ENCODE peak calls at places on chromosomes 11 and 22, in six cellular contexts. Q is IMR-90, S is spleen, X is thyroid gland, F is gastrocnemius medialis, Z is adrenal gland. O is an unnamed sample. For H3K4me1, the result is how much of the 10 kb centered on the place peaks cover.

GRCh38 chr11:117045956-117046355 is 52.3 kb downstream of the SIK3 start:
- DNase-seq in Q (no peak), S (no peak), X (no peak), F (no peak), Z (no peak), O (no peak)

GRCh38 chr11:134574425-134574824 is 162.4 kb upstream of the B3GAT1 start:
- DNase-seq in Q (no peak), S (peak), X (no peak), F (no peak), Z (no peak), O (no peak)

GRCh38 chr22:25334091-25334490 is 114.7 kb downstream of the CRYBB2 start:
- DNase-seq in Q (peak), S (no peak), X (no peak), F (no peak), Z (peak), O (no peak)

GRCh38 chr22:38455530-38456271 is 702 bp upstream of the KCNJ4 start:
- DNase-seq in Q (peak), S (no peak), X (peak), F (no peak), Z (no peak), O (no peak)

GRCh38 chr22:50520826-50521453 is 4.5 kb downstream of the SCO2 start:
- DNase-seq in Q (no peak), S (no peak), X (no peak), F (no peak), Z (no peak), O (no peak)

GRCh38 chr11:19453893-19454292 is 213.1 kb upstream of the E2F8 start:
- DNase-seq in Q (peak), S (no peak), X (no peak), F (no peak), Z (peak), O (no peak)

GRCh38 chr22:49967333-49968241 is 7.0 kb downstream of the PIM3 start:
- DNase-seq in Q (no peak), S (peak), X (peak), F (peak), Z (peak), O (peak)

GRCh38 chr11:57637626-57638004 is 12.1 kb downstream of the YPEL4 start:
- DNase-seq in Q (no peak), S (no peak), X (no peak), F (no peak), Z (no peak), O (peak)

GRCh38 chr11:65822760-65823528 is 10.8 kb upstream of the SNX32 start:
- DNase-seq in Q (no peak), S (no peak), X (no peak), F (no peak), Z (no peak), O (no peak)

GRCh38 chr11:114243461-114244372 is 52.5 kb upstream of the NNMT start:
- DNase-seq in Q (no peak), S (no peak), X (no peak), F (peak), Z (no peak), O (no peak)

GRCh38 chr11:74464746-74465145 is 2.6 kb downstream of the KCNE3 start:
- DNase-seq in Q (no peak), S (no peak), X (no peak), F (no peak), Z (no peak), O (no peak)

GRCh38 chr11:110147965-110148709 is 54.9 kb downstream of the ZC3H12C start:
- DNase-seq in Q (peak), S (no peak), X (no peak), F (no peak), Z (no peak), O (no peak)

GRCh38 chr22:24706050-24706449 is 68.5 kb downstream of the PIWIL3 start:
- DNase-seq in Q (no peak), S (no peak), X (no peak), F (no peak), Z (no peak), O (no peak)

GRCh38 chr11:83736689-83737088 is 450.5 kb upstream of the CCDC90B start:
- DNase-seq in Q (no peak), S (no peak), X (no peak), F (no peak), Z (no peak), O (no peak)

GRCh38 chr11:91820709-91821108 is 403.9 kb upstream of the FAT3 start:
- DNase-seq in Q (no peak), S (no peak), X (no peak), F (no peak), Z (no peak), O (no peak)

GRCh38 chr11:10323793-10324170 is 18.9 kb downstream of the ADM start:
- DNase-seq in Q (peak), S (no peak), X (no peak), F (no peak), Z (no peak), O (no peak)

GRCh38 chr11:9693801-9694553 is 30.1 kb downstream of the SWAP70 start:
- DNase-seq in Q (no peak), S (no peak), X (no peak), F (no peak), Z (no peak), O (no peak)

GRCh38 chr11:81870815-81871214 is 862.8 kb downstream of the FAM181B start:
- DNase-seq in Q (no peak), S (no peak), X (no peak), F (no peak), Z (no peak), O (no peak)

GRCh38 chr22:42939941-42940653 is 74.9 kb downstream of the PACSIN2 start:
- DNase-seq in Q (peak), S (no peak), X (no peak), F (no peak), Z (peak), O (no peak)

GRCh38 chr11:95338430-95338991 is 107.5 kb upstream of the SESN3 start:
- DNase-seq in Q (peak), S (peak), X (peak), F (peak), Z (peak), O (peak)

GRCh38 chr11:58652726-58653280 is 30.3 kb downstream of the CNTF start:
- DNase-seq in Q (no peak), S (no peak), X (no peak), F (no peak), Z (no peak), O (no peak)

GRCh38 chr11:20599424-20600346 is at the start of gene SLC6A5:
- DNase-seq in Q (peak), S (no peak), X (peak), F (no peak), Z (peak), O (no peak)

GRCh38 chr11:129743029-129743846 is 72.4 kb upstream of the TMEM45B start:
- DNase-seq in Q (no peak), S (peak), X (no peak), F (no peak), Z (no peak), O (no peak)

GRCh38 chr11:77211594-77212251 is 83.7 kb downstream of the MYO7A start:
- DNase-seq in Q (no peak), S (peak), X (no peak), F (no peak), Z (no peak), O (no peak)

GRCh38 chr22:44909241-44909640 is 100.6 kb downstream of the PHF21B start:
- DNase-seq in Q (no peak), S (peak), X (no peak), F (no peak), Z (no peak), O (no peak)

GRCh38 chr11:44147751-44148150 is 52.3 kb downstream of the EXT2 start:
- DNase-seq in Q (no peak), S (no peak), X (no peak), F (peak), Z (no peak), O (no peak)

GRCh38 chr22:23373601-23374000 is 193.3 kb downstream of the BCR start:
- DNase-seq in Q (no peak), S (no peak), X (no peak), F (no peak), Z (no peak), O (no peak)

DNA sequence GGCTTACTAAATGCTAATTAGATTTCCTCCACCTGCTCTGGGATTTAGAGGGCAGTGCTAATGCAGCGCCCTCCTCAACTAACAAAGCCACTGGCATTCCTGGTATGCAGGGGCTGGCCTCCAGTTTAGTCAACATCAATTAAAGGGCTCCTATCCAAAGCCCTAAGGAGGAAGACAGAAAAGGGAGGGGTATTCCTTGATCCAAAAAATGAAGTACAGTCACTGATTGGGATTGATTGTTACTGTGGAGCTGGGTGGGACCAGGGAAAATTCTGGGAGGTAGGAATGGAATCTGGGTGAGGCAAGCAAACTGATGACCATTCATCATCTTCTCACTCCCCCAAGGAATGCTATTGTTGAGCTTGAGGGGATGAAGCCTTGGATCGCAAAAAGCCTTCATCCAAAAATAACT is 52.2 kb downstream of the GAB2 start:
- DNase-seq in Q (no peak), S (no peak), X (no peak), F (no peak), Z (no peak), O (no peak)
- H3K4me3 ChIP-seq in Q (no peak), S (no peak), X (no peak), F (no peak), Z (no peak), O (no peak)

GRCh38 chr22:41842996-41843970 is 10.4 kb downstream of the SREBF2 start:
- DNase-seq in Q (no peak), S (no peak), X (no peak), F (no peak), Z (no peak), O (no peak)
- H3K4me1 ChIP-seq in Q (under half), S (half or more), X (under half), F (half or more), Z (half or more), O (under half)

DNA sequence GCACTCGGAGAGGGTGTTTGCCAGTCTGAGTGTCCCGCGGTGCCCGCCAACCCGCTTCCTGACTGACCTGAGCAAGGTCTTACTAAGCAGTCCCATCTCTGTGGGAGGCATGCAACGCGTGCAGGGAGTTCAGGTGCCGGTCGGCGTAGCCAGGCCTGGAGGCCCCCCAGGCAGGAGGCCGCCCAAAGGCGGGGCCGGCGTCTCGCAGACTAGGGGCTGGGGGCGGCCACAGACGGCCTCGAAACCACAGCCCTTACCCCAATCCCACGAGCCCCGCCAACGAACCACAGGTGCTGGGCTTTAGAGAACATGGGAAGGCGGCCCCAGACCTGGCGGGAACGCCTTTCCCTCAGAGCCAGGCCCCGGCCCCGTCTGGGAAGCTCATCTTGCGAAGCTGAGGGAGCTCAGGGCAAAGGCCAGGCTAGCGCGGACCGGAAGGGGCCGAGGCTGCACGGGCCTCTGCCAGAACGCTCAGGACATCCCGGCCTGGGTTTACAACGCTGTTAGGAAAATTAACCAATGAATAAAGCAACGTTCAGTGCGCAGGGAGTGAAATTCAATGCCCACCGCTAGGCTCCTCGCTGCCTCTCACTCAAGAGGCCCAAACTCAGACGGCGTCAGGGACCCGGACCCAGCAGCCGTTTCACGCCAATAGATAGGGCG is 2.1 kb upstream of the MTFP1 start:
- DNase-seq in Q (no peak), S (peak), X (peak), F (no peak), Z (no peak), O (peak)
- TF ChIP-seq POLR2A in Q (peak), S (no peak), X (peak), F (peak), Z (peak), O (no peak)

DNA sequence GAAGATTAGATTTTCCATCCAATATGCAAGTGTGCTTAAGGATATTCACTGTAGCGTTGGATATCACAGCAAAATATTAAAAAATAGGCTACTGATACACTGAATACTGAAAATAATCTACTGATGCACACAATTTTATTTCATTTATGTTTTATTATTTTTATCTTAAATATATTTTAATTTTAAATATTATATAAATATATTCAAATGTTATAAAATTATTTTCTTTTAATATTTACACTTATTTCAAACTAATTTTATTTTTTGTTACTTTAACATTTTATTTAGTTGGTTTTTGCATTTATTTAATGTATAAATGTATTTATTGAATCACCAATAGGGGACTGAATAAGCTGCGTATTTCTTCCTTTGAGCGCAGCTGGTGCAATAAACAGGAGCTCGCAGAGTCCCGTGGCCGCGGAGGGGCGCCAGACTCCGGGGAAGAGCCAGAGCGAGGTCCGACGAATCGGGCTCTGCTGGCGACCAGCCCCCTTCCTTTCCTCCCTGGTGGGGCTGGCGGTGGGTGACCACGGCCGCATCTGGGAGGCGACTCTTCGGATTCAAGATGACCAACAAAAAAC is 12.2 kb downstream of the MMP3 start:
- DNase-seq in Q (peak), S (no peak), X (no peak), F (peak), Z (peak), O (peak)
- H3K4me3 ChIP-seq in Q (peak), S (no peak), X (no peak), F (no peak), Z (no peak), O (no peak)